ENCODE peak calls at places on chromosomes 6 and 20, in ten cellular contexts. One of them, this sample, is unnamed.
A peak's percentile ranks its signal among the peaks of the same experiment; 100 is the strongest.

GRCh38 chr6:45026003-45026516 is 302.1 kb upstream of the RUNX2 start:
- DNase-seq in T-helper 9 cell: no peak
- DNase-seq in HT1080: no peak
- DNase-seq in activated CD4-positive, alpha-beta T cell treated with anti-CD3 and anti-CD28 coated beads, Interleukin-2, amount 50 U/mL, for 48 hours: no peak
- DNase-seq in fibroblast of the aortic adventitia: peak; percentile 43
- DNase-seq in GM10248: no peak
- DNase-seq in stimulated activated naive CD8-positive, alpha-beta T cell treated with anti-CD3 and anti-CD28 coated beads, Interleukin-15, Interleukin-2, amounts not matched to agents 100 U/mL and 50 U/mL, for 24 hours: no peak
- DNase-seq in adrenal gland: no peak
- DNase-seq in effector memory CD4-positive, alpha-beta T cell: no peak
- DNase-seq in nephron progenitor cell: no peak
- DNase-seq in this sample: no peak

GRCh38 chr6:34583461-34583860 is 27.3 kb upstream of the SPDEF start:
- DNase-seq in stimulated activated naive CD8-positive, alpha-beta T cell treated with anti-CD3 and anti-CD28 coated beads, Interleukin-15, Interleukin-2, amounts not matched to agents 100 U/mL and 50 U/mL, for 24 hours: peak; percentile 18
- DNase-seq in T-helper 9 cell: no peak
- DNase-seq in HT1080: no peak
- DNase-seq in nephron progenitor cell: no peak
- DNase-seq in adrenal gland: no peak
- DNase-seq in activated CD4-positive, alpha-beta T cell treated with anti-CD3 and anti-CD28 coated beads, Interleukin-2, amount 50 U/mL, for 48 hours: peak; percentile 12
- DNase-seq in GM10248: no peak
- DNase-seq in fibroblast of the aortic adventitia: no peak
- DNase-seq in effector memory CD4-positive, alpha-beta T cell: no peak
- DNase-seq in this sample: no peak

GRCh38 chr6:99550046-99550445 is 18.4 kb downstream of the CCNC start:
- DNase-seq in effector memory CD4-positive, alpha-beta T cell: no peak
- DNase-seq in T-helper 9 cell: no peak
- DNase-seq in GM10248: no peak
- DNase-seq in stimulated activated naive CD8-positive, alpha-beta T cell treated with anti-CD3 and anti-CD28 coated beads, Interleukin-15, Interleukin-2, amounts not matched to agents 100 U/mL and 50 U/mL, for 24 hours: no peak
- DNase-seq in activated CD4-positive, alpha-beta T cell treated with anti-CD3 and anti-CD28 coated beads, Interleukin-2, amount 50 U/mL, for 48 hours: no peak
- DNase-seq in HT1080: no peak
- DNase-seq in adrenal gland: no peak
- DNase-seq in fibroblast of the aortic adventitia: no peak
- DNase-seq in nephron progenitor cell: no peak
- DNase-seq in this sample: no peak

GRCh38 chr6:112413805-112414204 is 66.7 kb downstream of the RFPL4B start:
- DNase-seq in effector memory CD4-positive, alpha-beta T cell: no peak
- DNase-seq in stimulated activated naive CD8-positive, alpha-beta T cell treated with anti-CD3 and anti-CD28 coated beads, Interleukin-15, Interleukin-2, amounts not matched to agents 100 U/mL and 50 U/mL, for 24 hours: no peak
- DNase-seq in T-helper 9 cell: no peak
- DNase-seq in fibroblast of the aortic adventitia: no peak
- DNase-seq in HT1080: peak; percentile 23
- DNase-seq in GM10248: no peak
- DNase-seq in nephron progenitor cell: no peak
- DNase-seq in adrenal gland: no peak
- DNase-seq in activated CD4-positive, alpha-beta T cell treated with anti-CD3 and anti-CD28 coated beads, Interleukin-2, amount 50 U/mL, for 48 hours: no peak
- DNase-seq in this sample: no peak

GRCh38 chr20:44928595-44928994 is 18.7 kb downstream of the PABPC1L start:
- DNase-seq in GM10248: no peak
- DNase-seq in stimulated activated naive CD8-positive, alpha-beta T cell treated with anti-CD3 and anti-CD28 coated beads, Interleukin-15, Interleukin-2, amounts not matched to agents 100 U/mL and 50 U/mL, for 24 hours: no peak
- DNase-seq in HT1080: no peak
- DNase-seq in nephron progenitor cell: no peak
- DNase-seq in effector memory CD4-positive, alpha-beta T cell: no peak
- DNase-seq in adrenal gland: no peak
- DNase-seq in fibroblast of the aortic adventitia: no peak
- DNase-seq in activated CD4-positive, alpha-beta T cell treated with anti-CD3 and anti-CD28 coated beads, Interleukin-2, amount 50 U/mL, for 48 hours: no peak
- DNase-seq in T-helper 9 cell: no peak
- DNase-seq in this sample: no peak

GRCh38 chr6:167937948-167938911 is 59.2 kb upstream of the KIF25 start:
- DNase-seq in adrenal gland: no peak
- DNase-seq in stimulated activated naive CD8-positive, alpha-beta T cell treated with anti-CD3 and anti-CD28 coated beads, Interleukin-15, Interleukin-2, amounts not matched to agents 100 U/mL and 50 U/mL, for 24 hours: no peak
- DNase-seq in effector memory CD4-positive, alpha-beta T cell: no peak
- DNase-seq in fibroblast of the aortic adventitia: no peak
- DNase-seq in HT1080: peak; percentile 6
- DNase-seq in T-helper 9 cell: no peak
- DNase-seq in activated CD4-positive, alpha-beta T cell treated with anti-CD3 and anti-CD28 coated beads, Interleukin-2, amount 50 U/mL, for 48 hours: no peak
- DNase-seq in GM10248: no peak
- DNase-seq in nephron progenitor cell: no peak
- DNase-seq in this sample: no peak

GRCh38 chr20:14921546-14921945 is 584.1 kb upstream of the FLRT3 start:
- DNase-seq in HT1080: no peak
- DNase-seq in nephron progenitor cell: no peak
- DNase-seq in effector memory CD4-positive, alpha-beta T cell: no peak
- DNase-seq in adrenal gland: no peak
- DNase-seq in stimulated activated naive CD8-positive, alpha-beta T cell treated with anti-CD3 and anti-CD28 coated beads, Interleukin-15, Interleukin-2, amounts not matched to agents 100 U/mL and 50 U/mL, for 24 hours: no peak
- DNase-seq in fibroblast of the aortic adventitia: no peak
- DNase-seq in T-helper 9 cell: no peak
- DNase-seq in GM10248: no peak
- DNase-seq in activated CD4-positive, alpha-beta T cell treated with anti-CD3 and anti-CD28 coated beads, Interleukin-2, amount 50 U/mL, for 48 hours: no peak
- DNase-seq in this sample: peak; percentile 67

GRCh38 chr6:79133173-79133572 is 55.1 kb upstream of the PHIP start:
- DNase-seq in HT1080: no peak
- DNase-seq in fibroblast of the aortic adventitia: no peak
- DNase-seq in adrenal gland: no peak
- DNase-seq in activated CD4-positive, alpha-beta T cell treated with anti-CD3 and anti-CD28 coated beads, Interleukin-2, amount 50 U/mL, for 48 hours: no peak
- DNase-seq in T-helper 9 cell: no peak
- DNase-seq in GM10248: no peak
- DNase-seq in stimulated activated naive CD8-positive, alpha-beta T cell treated with anti-CD3 and anti-CD28 coated beads, Interleukin-15, Interleukin-2, amounts not matched to agents 100 U/mL and 50 U/mL, for 24 hours: no peak
- DNase-seq in effector memory CD4-positive, alpha-beta T cell: no peak
- DNase-seq in nephron progenitor cell: no peak
- DNase-seq in this sample: no peak

GRCh38 chr20:51494241-51495110 is 48.0 kb downstream of the NFATC2 start:
- DNase-seq in activated CD4-positive, alpha-beta T cell treated with anti-CD3 and anti-CD28 coated beads, Interleukin-2, amount 50 U/mL, for 48 hours: no peak
- DNase-seq in fibroblast of the aortic adventitia: no peak
- DNase-seq in adrenal gland: no peak
- DNase-seq in stimulated activated naive CD8-positive, alpha-beta T cell treated with anti-CD3 and anti-CD28 coated beads, Interleukin-15, Interleukin-2, amounts not matched to agents 100 U/mL and 50 U/mL, for 24 hours: peak; percentile 54
- DNase-seq in GM10248: no peak
- DNase-seq in T-helper 9 cell: peak; percentile 22
- DNase-seq in effector memory CD4-positive, alpha-beta T cell: peak; percentile 29
- DNase-seq in HT1080: no peak
- DNase-seq in nephron progenitor cell: no peak
- DNase-seq in this sample: no peak

GRCh38 chr6:15001511-15001910 is 244.4 kb upstream of the JARID2 start:
- DNase-seq in stimulated activated naive CD8-positive, alpha-beta T cell treated with anti-CD3 and anti-CD28 coated beads, Interleukin-15, Interleukin-2, amounts not matched to agents 100 U/mL and 50 U/mL, for 24 hours: no peak
- DNase-seq in T-helper 9 cell: no peak
- DNase-seq in adrenal gland: no peak
- DNase-seq in effector memory CD4-positive, alpha-beta T cell: no peak
- DNase-seq in HT1080: no peak
- DNase-seq in nephron progenitor cell: no peak
- DNase-seq in activated CD4-positive, alpha-beta T cell treated with anti-CD3 and anti-CD28 coated beads, Interleukin-2, amount 50 U/mL, for 48 hours: no peak
- DNase-seq in GM10248: no peak
- DNase-seq in fibroblast of the aortic adventitia: peak; percentile 56
- DNase-seq in this sample: no peak

GRCh38 chr6:33824461-33825154 is 20.8 kb upstream of the MLN start:
- DNase-seq in stimulated activated naive CD8-positive, alpha-beta T cell treated with anti-CD3 and anti-CD28 coated beads, Interleukin-15, Interleukin-2, amounts not matched to agents 100 U/mL and 50 U/mL, for 24 hours: no peak
- DNase-seq in GM10248: no peak
- DNase-seq in T-helper 9 cell: no peak
- DNase-seq in nephron progenitor cell: no peak
- DNase-seq in effector memory CD4-positive, alpha-beta T cell: no peak
- DNase-seq in activated CD4-positive, alpha-beta T cell treated with anti-CD3 and anti-CD28 coated beads, Interleukin-2, amount 50 U/mL, for 48 hours: no peak
- DNase-seq in HT1080: peak; percentile 69
- DNase-seq in adrenal gland: no peak
- DNase-seq in fibroblast of the aortic adventitia: peak; percentile 61
- DNase-seq in this sample: no peak

GRCh38 chr6:69232506-69233194 is 564.2 kb downstream of the LMBRD1 start:
- DNase-seq in T-helper 9 cell: peak; percentile 15
- DNase-seq in fibroblast of the aortic adventitia: peak; percentile 55
- DNase-seq in stimulated activated naive CD8-positive, alpha-beta T cell treated with anti-CD3 and anti-CD28 coated beads, Interleukin-15, Interleukin-2, amounts not matched to agents 100 U/mL and 50 U/mL, for 24 hours: peak; percentile 61
- DNase-seq in effector memory CD4-positive, alpha-beta T cell: no peak
- DNase-seq in HT1080: peak; percentile 73
- DNase-seq in adrenal gland: peak; percentile 85
- DNase-seq in nephron progenitor cell: peak; percentile 94
- DNase-seq in GM10248: peak; percentile 62
- DNase-seq in activated CD4-positive, alpha-beta T cell treated with anti-CD3 and anti-CD28 coated beads, Interleukin-2, amount 50 U/mL, for 48 hours: peak; percentile 48
- DNase-seq in this sample: no peak

GRCh38 chr20:45359406-45360148 is 3.4 kb upstream of the SYS1 start:
- DNase-seq in fibroblast of the aortic adventitia: peak; percentile 67
- DNase-seq in stimulated activated naive CD8-positive, alpha-beta T cell treated with anti-CD3 and anti-CD28 coated beads, Interleukin-15, Interleukin-2, amounts not matched to agents 100 U/mL and 50 U/mL, for 24 hours: no peak
- DNase-seq in activated CD4-positive, alpha-beta T cell treated with anti-CD3 and anti-CD28 coated beads, Interleukin-2, amount 50 U/mL, for 48 hours: no peak
- DNase-seq in nephron progenitor cell: no peak
- DNase-seq in T-helper 9 cell: no peak
- DNase-seq in adrenal gland: no peak
- DNase-seq in effector memory CD4-positive, alpha-beta T cell: no peak
- DNase-seq in GM10248: no peak
- DNase-seq in HT1080: peak; percentile 41
- DNase-seq in this sample: no peak

GRCh38 chr20:62066339-62066982 is 780 bp upstream of the TAF4 start:
- DNase-seq in effector memory CD4-positive, alpha-beta T cell: no peak
- DNase-seq in GM10248: peak; percentile 68
- DNase-seq in adrenal gland: peak; percentile 60
- DNase-seq in activated CD4-positive, alpha-beta T cell treated with anti-CD3 and anti-CD28 coated beads, Interleukin-2, amount 50 U/mL, for 48 hours: peak; percentile 46
- DNase-seq in nephron progenitor cell: peak; percentile 78
- DNase-seq in fibroblast of the aortic adventitia: peak; percentile 33
- DNase-seq in stimulated activated naive CD8-positive, alpha-beta T cell treated with anti-CD3 and anti-CD28 coated beads, Interleukin-15, Interleukin-2, amounts not matched to agents 100 U/mL and 50 U/mL, for 24 hours: peak; percentile 51
- DNase-seq in HT1080: peak; percentile 27
- DNase-seq in T-helper 9 cell: no peak
- DNase-seq in this sample: no peak

GRCh38 chr6:33694401-33694931 is 17.0 kb downstream of the UQCC2 start:
- DNase-seq in adrenal gland: no peak
- DNase-seq in T-helper 9 cell: peak; percentile 54
- DNase-seq in HT1080: peak; percentile 82
- DNase-seq in stimulated activated naive CD8-positive, alpha-beta T cell treated with anti-CD3 and anti-CD28 coated beads, Interleukin-15, Interleukin-2, amounts not matched to agents 100 U/mL and 50 U/mL, for 24 hours: peak; percentile 71
- DNase-seq in GM10248: no peak
- DNase-seq in fibroblast of the aortic adventitia: peak; percentile 38
- DNase-seq in nephron progenitor cell: no peak
- DNase-seq in activated CD4-positive, alpha-beta T cell treated with anti-CD3 and anti-CD28 coated beads, Interleukin-2, amount 50 U/mL, for 48 hours: peak; percentile 73
- DNase-seq in effector memory CD4-positive, alpha-beta T cell: peak; percentile 68
- DNase-seq in this sample: no peak

This sample was measured in NCI-H2081 treated with DMSO at 0.1 percent for 48 hours.